ENCODE peak calls at places on chromosomes 11 and 22, in six cellular contexts. T is IMR-90, N is AG04450, B is ovary, R is astrocyte of the cerebellum, V is A673. C is an unnamed sample.

GRCh38 chr11:620201-620600 is 4.5 kb upstream of the IRF7 start:
- DNase-seq in T (no peak), N (no peak), B (no peak), R (no peak), V (no peak), C (no peak)

GRCh38 chr11:115645631-115646271 is 141.5 kb upstream of the CADM1 start:
- DNase-seq in T (no peak), N (no peak), B (no peak), R (no peak), V (no peak), C (no peak)

GRCh38 chr22:37344735-37345462 is 62.6 kb downstream of the CYTH4 start:
- DNase-seq in T (no peak), N (no peak), B (no peak), R (no peak), V (no peak), C (no peak)

GRCh38 chr11:21142007-21142406 is 472.6 kb downstream of the NELL1 start:
- DNase-seq in T (no peak), N (no peak), B (no peak), R (no peak), V (peak), C (no peak)

GRCh38 chr11:17786824-17787525 is 52.4 kb downstream of the KCNC1 start:
- DNase-seq in T (peak), N (peak), B (no peak), R (peak), V (no peak), C (peak)

GRCh38 chr22:44455151-44455962 is 42.7 kb downstream of the RTL6 start:
- DNase-seq in T (no peak), N (no peak), B (no peak), R (no peak), V (no peak), C (no peak)

GRCh38 chr11:8355418-8355742 is 91.7 kb upstream of the LMO1 start:
- DNase-seq in T (no peak), N (no peak), B (no peak), R (no peak), V (no peak), C (no peak)

GRCh38 chr22:47051435-47052175 is 289.2 kb downstream of the TBC1D22A start:
- DNase-seq in T (no peak), N (no peak), B (no peak), R (no peak), V (no peak), C (no peak)

GRCh38 chr22:49657275-49657973 is 170.2 kb downstream of the BRD1 start:
- DNase-seq in T (no peak), N (no peak), B (no peak), R (no peak), V (no peak), C (no peak)

GRCh38 chr11:109247071-109247470 is 174.9 kb upstream of the C11orf87 start:
- DNase-seq in T (peak), N (no peak), B (no peak), R (no peak), V (no peak), C (peak)

GRCh38 chr22:46619830-46620501 is at the start of gene GRAMD4:
- DNase-seq in T (no peak), N (no peak), B (no peak), R (peak), V (peak), C (no peak)

GRCh38 chr11:133326332-133326731 is 206.0 kb downstream of the OPCML start:
- DNase-seq in T (no peak), N (no peak), B (no peak), R (no peak), V (no peak), C (no peak)

GRCh38 chr11:61079416-61080150 is 22.7 kb upstream of the CD5 start:
- DNase-seq in T (no peak), N (no peak), B (no peak), R (no peak), V (no peak), C (no peak)

GRCh38 chr11:119479685-119480275 is 56.8 kb upstream of the THY1 start:
- DNase-seq in T (peak), N (no peak), B (no peak), R (peak), V (peak), C (peak)

GRCh38 chr22:29621761-29622526 is 18.5 kb downstream of the NF2 start:
- DNase-seq in T (peak), N (peak), B (no peak), R (peak), V (peak), C (peak)

GRCh38 chr11:69587454-69588081 is 53.4 kb upstream of the CCND1 start:
- DNase-seq in T (peak), N (peak), B (no peak), R (no peak), V (no peak), C (peak)

GRCh38 chr22:19114984-19115552 is 7.1 kb downstream of the DGCR2 start:
- DNase-seq in T (no peak), N (no peak), B (no peak), R (no peak), V (no peak), C (no peak)

DNA sequence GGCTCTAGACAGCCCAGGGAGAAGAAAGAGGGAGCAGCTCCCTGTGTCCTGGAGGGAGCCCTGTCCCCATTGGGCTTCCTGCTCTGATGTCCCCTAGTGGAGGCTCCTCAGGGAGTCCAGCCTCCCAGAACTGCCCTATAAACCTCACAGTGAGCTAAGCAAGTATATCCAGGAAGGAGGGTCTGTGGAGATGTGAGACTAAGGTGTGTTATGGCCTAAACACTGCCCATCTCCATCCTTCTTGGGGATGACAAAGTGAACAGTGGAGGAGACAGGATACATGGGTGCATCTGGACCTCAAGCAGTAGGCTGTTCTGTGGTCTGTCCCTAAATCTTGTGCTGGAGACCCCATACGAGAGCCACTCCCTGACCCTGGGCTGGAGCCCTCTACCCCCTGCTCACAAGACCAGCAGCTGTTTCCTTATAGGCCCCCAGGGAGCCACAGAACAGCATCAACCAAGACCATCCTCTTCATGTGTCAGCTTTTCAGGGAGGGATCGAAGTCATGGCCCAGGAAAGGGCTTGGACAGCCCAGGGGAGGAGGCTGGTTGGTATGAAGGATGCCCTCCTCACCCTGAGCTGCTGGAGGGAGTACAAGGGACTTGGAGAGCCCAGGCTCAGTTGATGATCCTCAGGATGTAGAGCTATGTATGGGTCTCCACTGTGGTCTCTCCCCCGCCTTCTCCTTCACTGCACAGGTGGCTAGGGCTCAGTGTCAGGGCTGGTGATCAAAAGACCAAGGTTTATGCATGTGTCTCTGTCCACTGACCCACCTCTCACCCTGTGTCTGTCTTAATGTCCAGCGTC is 49.7 kb upstream of the TOP3B start:
- DNase-seq in T (no peak), N (no peak), B (no peak), R (no peak), V (no peak), C (no peak)
- H3K4me3 ChIP-seq in T (no peak), N (no peak), B (no peak), R (no peak), V (no peak), C (no peak)

DNA sequence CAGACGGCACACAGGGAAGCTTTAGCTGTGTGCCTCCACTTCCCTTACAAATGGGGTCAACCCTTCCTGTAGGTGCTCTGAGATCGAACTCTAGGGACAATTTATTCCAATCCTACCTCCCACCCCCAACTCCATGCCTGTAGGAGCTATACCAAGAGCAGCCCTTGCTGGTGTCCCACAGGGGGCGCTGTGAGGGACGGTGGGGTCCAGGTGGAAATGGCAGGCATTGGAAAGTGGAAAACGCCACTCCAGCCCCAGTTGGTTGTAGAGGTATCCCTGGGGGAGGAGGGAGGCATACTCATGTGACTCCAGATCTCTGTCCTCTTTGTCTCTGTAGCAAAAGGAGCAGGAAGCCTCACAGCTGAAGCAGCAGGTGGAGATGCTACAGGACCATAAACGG is 161.3 kb downstream of the MYO18B start:
- DNase-seq in T (no peak), N (no peak), B (no peak), R (no peak), V (peak), C (no peak)
- TF ChIP-seq CTCF in T (no peak), N (no peak), B (no peak), R (no peak), V (peak), C (no peak)

GRCh38 chr11:19071255-19071654 is 10.7 kb upstream of the MRGPRX2 start:
- DNase-seq in T (peak), N (peak), B (peak), R (peak), V (peak), C (peak)
- H3K4me3 ChIP-seq in T (peak), N (peak), B (no peak), R (peak), V (no peak), C (peak)

GRCh38 chr11:10298342-10298741 is 4.3 kb upstream of the SBF2 start:
- DNase-seq in T (peak), N (peak), B (no peak), R (peak), V (no peak), C (peak)
- TF ChIP-seq CTCF in T (peak), N (peak), B (no peak), R (peak), V (no peak), C (peak)

DNA sequence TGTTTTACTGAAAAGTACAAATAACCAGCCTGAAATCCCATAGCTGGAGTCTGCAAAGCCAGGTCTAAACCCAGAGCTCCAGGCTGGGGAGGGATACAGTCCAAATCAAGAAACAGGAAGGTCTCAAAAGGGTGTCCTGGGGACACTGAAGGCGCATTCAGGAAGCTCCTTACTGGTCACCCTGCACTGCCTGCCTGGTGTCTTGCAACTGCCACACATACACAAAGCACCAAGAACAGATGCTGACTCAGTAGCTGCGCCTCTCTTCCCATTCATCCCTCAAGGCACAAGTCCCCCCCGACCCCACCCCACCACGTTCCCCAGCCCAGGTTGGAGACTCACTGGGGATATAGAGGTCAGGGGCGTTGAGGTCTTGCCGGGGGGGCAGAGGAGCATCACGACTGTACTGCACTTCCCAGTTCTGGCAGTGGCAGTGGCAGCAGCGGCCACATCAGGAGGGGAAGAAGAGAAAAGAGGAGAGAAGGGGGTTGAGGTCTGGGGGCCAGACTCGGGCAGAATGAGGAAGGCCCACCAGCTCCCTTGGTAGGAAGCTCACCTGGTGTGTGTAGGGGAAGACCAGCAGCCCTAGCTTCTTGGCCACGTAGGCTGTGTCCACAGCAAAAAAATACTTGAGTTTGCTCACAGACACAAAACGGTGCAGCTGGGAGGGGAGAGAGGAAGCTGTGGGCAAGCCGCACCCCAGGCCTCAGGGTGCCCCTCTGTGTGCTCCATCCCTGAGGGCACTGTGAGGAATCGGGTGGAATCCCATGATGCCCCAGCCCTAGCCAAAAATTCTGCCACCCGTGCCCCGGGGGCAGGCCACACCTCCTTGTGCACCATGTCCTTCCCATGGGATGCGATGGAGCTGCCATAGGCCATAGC is 1.4 kb downstream of the YIF1A start:
- DNase-seq in T (no peak), N (no peak), B (peak), R (no peak), V (no peak), C (no peak)
- H3K4me3 ChIP-seq in T (peak), N (peak), B (no peak), R (peak), V (peak), C (peak)

DNA sequence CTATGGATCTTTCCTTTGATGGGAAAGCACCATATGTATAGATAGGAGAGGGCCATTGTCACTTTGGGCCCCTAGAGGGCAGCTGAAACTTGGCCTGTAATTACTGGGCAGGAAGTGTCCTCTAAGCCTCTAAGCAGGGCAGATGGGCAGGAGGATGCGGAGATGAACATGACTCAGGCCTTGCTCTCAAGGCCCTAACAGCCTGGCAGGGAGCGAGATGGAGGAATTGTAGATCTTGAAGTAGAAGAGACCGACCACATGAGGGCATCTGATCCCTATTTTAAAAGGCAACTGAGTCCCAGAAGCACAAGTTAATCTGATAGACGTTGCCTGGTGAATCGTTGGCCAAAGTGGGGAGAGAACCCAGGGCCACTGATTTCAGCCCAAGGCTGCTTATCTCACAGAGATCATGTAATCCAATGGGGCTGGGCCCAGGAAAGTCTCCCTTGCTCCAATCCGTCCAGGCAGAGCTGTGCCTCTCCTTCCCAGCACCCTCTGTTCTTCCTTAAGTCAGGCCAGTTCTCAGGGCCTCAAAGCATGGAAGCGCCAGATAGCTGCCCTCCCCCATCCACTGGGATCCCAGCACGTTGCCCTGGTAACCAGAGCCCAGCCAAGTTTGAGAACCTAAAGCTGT is 2.5 kb upstream of the SEPTIN3 start:
- DNase-seq in T (peak), N (peak), B (no peak), R (peak), V (peak), C (peak)
- TF ChIP-seq CTCF in T (peak), N (peak), B (no peak), R (peak), V (peak), C (peak)

DNA sequence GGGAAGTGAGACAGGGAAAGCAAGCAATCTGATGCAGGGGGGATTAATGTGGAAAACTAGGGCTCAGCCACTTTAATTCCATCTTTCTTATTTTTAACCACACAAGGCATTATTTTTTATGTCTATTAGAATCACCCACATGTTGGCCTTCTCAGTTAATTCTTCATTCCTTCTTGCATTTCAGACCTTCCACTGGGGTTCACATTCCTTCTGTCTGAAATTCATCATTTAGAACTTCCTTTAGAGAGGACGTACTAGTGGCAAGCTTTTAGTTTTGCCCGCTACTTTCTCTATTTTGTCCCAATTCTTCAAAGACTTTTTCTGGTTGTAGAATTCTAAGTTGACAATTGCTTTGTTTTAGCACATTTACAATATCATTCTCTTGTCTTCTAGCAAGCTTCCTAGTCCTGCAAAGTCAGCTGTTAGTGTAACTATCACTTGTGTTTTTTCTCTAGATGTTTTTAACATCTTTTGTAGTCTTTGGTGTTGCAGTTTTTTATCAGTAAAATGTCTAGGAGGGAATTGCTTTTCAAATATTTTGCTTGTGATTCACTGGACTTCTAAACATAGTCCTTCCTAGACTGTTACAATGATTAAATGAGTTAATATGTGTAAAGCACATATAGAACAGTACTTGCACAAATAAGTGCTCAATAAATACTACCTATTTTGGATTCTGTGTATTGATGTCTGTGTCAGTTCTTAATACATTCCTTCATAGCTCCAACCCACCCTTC is 5.5 kb upstream of the NNMT start:
- DNase-seq in T (no peak), N (no peak), B (no peak), R (no peak), V (no peak), C (no peak)
- H3K4me3 ChIP-seq in T (no peak), N (no peak), B (no peak), R (no peak), V (no peak), C (no peak)

DNA sequence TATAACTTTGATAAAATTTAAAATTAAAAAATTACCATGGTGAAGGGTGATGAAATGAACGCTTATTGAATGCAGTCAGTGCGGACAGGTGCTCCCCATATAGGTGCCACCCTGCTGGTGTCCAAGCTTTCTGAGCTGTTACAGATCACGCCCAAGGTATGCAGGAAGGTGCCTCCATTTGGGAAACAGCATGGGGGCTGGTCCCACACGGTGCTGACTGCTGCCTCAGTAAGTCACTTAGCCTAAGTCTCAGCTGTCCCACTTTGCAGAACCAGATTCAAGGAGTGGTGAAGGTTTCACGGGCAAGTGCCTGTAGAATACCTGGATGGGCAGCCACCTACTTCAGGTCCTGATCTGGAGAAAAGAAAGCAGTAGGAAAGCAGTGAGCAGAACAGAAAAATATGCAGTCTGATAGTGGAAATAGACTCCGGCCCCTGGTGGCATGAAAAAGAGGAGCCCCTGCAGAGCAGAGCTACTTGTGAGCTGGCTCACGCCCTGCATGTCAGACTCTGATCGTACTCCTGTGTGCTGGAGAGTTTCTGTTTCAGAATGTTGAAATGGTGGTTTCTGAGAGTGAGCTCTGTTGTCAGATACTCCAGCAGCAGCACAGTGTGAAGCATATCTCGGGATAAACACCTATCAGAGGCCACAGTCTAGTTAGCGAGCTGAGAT is 33.2 kb downstream of the ADORA2A start:
- DNase-seq in T (peak), N (no peak), B (no peak), R (peak), V (peak), C (no peak)
- TF ChIP-seq CTCF in T (peak), N (no peak), B (no peak), R (peak), V (no peak), C (no peak)

DNA sequence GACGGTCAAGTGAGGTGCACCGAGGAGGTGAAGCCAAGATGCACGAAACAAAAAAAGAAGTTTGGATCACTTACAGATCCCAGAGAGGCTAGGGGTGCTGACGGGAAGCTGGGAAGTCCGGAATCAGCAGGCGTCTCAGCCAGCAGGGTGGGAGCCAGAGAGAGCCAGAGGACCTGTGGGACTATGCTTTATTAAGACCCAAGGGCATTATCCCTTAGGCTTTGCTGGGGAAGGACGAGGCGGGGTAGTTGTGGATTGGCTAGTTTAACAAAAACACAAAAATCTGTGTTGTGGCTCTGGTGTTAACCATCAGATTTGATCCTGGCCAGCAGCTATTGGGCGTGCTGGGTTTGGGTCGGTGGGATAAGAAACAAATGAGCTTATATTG is 427.1 kb downstream of the DYNC2H1 start:
- DNase-seq in T (no peak), N (no peak), B (no peak), R (no peak), V (no peak), C (no peak)
- H3K4me3 ChIP-seq in T (no peak), N (no peak), B (no peak), R (no peak), V (no peak), C (no peak)

C was measured in foreskin fibroblast.